ENCODE peak calls at places on chromosomes 1 and 21, in five cellular contexts. M, C, H, K and N are unnamed samples. For H3K36me3, the result is how much of the 10 kb centered on the place peaks cover.

GRCh38 chr21:35475768-35476167 is 426.7 kb upstream of the RUNX1 start:
- DNase-seq in M (no peak), C (no peak), H (no peak), K (no peak), N (no peak)

GRCh38 chr1:234929369-234929768 is 199.3 kb downstream of the TOMM20 start:
- DNase-seq in M (no peak), C (no peak), H (no peak), K (no peak), N (no peak)

GRCh38 chr1:197173571-197174482 is 27.4 kb upstream of the ASPM start:
- DNase-seq in M (no peak), C (no peak), H (peak), K (peak), N (no peak)

GRCh38 chr1:63915121-63915520 is 141.3 kb downstream of the ROR1 start:
- DNase-seq in M (no peak), C (no peak), H (no peak), K (no peak), N (no peak)

GRCh38 chr1:111888740-111889376 is 100.6 kb downstream of the KCND3 start:
- DNase-seq in M (no peak), C (no peak), H (no peak), K (no peak), N (no peak)

GRCh38 chr1:99557556-99558256 is 88.2 kb upstream of the PALMD start:
- DNase-seq in M (no peak), C (no peak), H (no peak), K (no peak), N (peak)

GRCh38 chr21:20425856-20426255 is 572.4 kb upstream of the NCAM2 start:
- DNase-seq in M (no peak), C (no peak), H (no peak), K (no peak), N (no peak)

GRCh38 chr1:91406773-91407389 is 2.2 kb upstream of the HFM1 start:
- DNase-seq in M (no peak), C (no peak), H (no peak), K (no peak), N (no peak)

GRCh38 chr1:37574834-37575479 is 18.2 kb downstream of the DNALI1 start:
- DNase-seq in M (no peak), C (no peak), H (no peak), K (no peak), N (peak)

GRCh38 chr1:110673805-110674336 is 869 bp downstream of the KCNA3 start:
- DNase-seq in M (no peak), C (peak), H (no peak), K (no peak), N (no peak)

GRCh38 chr21:44728716-44729115 is 17.3 kb upstream of the TSPEAR start:
- DNase-seq in M (no peak), C (no peak), H (no peak), K (no peak), N (no peak)

GRCh38 chr1:232150770-232151548 is 479.0 kb downstream of the SIPA1L2 start:
- DNase-seq in M (no peak), C (no peak), H (no peak), K (no peak), N (no peak)

GRCh38 chr1:38783659-38784229 is 75.8 kb downstream of the RRAGC start:
- DNase-seq in M (no peak), C (no peak), H (peak), K (no peak), N (no peak)

DNA sequence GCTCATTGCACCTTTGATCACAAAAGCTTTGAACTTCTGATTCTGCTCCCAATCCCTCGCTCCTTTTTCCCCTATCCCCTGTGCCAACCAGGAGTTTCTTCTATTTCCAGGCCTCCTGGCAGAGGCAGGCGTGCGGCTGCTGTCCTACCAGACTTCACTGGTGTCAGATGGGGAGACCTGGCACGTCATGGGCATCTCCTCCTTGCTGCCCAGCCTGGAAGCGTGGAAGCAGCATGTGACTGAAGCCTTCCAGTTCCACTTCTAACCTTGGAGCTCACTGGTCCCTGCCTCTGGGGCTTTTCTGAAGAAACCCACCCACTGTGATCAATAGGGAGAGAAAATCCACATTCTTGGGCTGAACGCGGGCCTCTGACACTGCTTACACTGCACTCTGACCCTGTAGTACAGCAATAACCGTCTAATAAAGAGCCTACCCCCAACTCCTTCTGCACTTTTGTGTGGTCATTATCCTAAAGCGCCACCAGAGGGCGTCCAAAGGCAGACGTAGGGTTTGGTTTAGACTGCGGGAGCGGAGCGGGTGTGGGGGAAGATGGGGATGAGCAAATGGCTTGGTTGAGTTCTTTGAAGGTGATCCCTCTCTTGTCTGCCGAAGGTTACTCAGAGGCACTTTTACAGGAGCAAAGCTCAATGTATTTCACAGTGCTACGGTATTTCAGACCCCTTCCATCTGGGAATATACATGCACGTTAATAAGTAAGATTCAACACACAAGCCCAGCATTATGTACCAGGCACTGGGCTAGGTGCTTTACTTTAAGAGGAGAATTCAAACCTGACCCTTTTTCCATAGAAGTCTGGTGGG is 24.7 kb downstream of the HMGCS2 start:
- DNase-seq in M (peak), C (peak), H (peak), K (peak), N (peak)
- H3K4me3 ChIP-seq in M (no peak), C (no peak), H (no peak), K (no peak), N (no peak)

DNA sequence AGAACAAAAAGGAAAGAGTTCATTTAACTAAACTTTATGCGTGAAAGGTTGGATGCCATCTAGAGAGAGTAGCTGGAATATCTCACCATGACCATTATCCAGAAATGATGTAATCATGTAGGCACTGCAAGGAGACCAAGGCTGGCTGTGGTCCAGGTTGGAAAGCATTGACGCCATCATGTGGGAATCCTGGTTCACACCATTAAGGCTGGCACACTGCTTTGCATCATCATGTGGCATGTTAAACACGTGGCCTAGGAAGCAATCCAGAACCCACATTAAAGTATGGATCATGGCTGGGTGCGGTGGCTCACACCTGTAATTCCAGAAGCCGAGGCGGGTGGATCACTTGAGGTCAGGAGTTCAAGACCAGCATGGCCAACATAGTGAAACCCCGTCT is 4.3 kb downstream of the ADAMTS1 start:
- DNase-seq in M (no peak), C (no peak), H (peak), K (no peak), N (no peak)
- H3K36me3 ChIP-seq in M (under half), C (under half), H (under half), K (under half), N (under half)

GRCh38 chr1:28792644-28793121 is 19.3 kb upstream of the OPRD1 start:
- DNase-seq in M (no peak), C (no peak), H (no peak), K (no peak), N (no peak)
- TF ChIP-seq CTCF in M (no peak), C (no peak), H (no peak), K (no peak), N (peak)

GRCh38 chr1:87800006-87800405 is 471.3 kb downstream of the LMO4 start:
- DNase-seq in M (no peak), C (no peak), H (no peak), K (no peak), N (no peak)

GRCh38 chr1:87804128-87804527 is 475.4 kb downstream of the LMO4 start:
- DNase-seq in M (no peak), C (no peak), H (no peak), K (no peak), N (no peak)

GRCh38 chr1:87806377-87807094 is 477.9 kb downstream of the LMO4 start:
- DNase-seq in M (no peak), C (no peak), H (peak), K (no peak), N (no peak)

GRCh38 chr1:87805661-87806376 is 477.1 kb downstream of the LMO4 start:
- DNase-seq in M (no peak), C (no peak), H (peak), K (no peak), N (peak)

DNA sequence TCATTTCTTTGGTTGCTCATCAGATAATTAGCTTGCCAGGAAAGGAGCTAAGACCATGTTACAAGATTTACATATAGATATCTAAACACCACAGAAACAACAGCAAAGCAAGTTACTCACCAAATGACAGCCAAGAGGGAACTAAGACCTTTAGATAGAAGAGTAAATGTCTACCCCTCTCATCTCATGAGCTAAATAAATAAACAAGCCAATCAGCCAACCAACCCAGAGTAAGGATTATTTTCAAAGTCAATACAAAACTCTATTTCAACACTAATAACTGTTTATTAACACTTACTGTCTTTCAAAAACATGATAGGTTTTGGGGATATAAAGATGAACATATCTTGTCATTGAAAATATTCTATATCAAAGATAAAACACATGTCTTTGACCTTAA is 474.7 kb downstream of the LMO4 start:
- DNase-seq in M (no peak), C (no peak), H (no peak), K (no peak), N (no peak)
- H3K4me3 ChIP-seq in M (no peak), C (no peak), H (no peak), K (no peak), N (no peak)

DNA sequence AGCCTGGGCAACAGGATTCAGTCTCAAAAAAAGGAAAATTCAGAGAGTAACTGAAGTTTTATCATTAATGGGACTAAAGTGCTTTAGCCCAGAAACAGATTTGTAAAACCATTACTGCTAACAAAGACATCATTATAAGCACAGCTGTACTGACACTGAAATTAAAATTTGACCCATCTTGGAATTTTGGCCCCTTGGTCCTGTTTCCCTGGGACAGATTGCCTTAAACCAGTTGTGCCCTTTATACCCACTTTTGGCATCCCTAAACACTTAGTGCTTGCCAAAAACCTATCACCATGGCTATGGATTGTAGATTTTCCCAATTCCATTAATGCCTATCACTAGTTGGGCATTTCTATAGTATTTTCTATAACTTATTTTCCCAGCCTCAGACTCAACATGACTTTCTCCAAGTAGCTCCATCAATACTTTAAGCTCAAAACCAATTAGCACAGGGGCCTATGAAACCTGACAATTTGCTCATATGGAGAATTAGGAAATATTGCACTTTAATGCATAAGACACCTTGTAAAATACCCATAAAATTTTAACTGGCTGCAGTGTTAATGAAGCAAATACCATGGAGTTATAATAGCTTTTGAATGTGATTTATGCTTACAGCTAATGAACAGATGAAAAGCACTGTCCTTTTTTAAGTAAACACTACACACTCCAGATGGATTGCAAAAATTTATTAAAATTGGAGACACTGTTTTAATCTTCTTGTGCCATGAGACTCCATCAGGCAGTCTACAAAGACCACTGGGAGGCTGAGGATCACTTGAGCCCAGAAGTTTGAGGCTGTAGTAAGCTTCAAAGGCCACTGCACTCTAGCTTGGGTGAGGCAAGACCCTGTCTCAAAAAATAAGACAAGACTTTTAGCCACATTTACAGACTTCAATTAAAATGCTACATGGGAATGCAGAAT is 4.3 kb downstream of the GAS5 start:
- DNase-seq in M (no peak), C (no peak), H (no peak), K (no peak), N (no peak)
- H3K36me3 ChIP-seq in M (under half), C (under half), H (under half), K (under half), N (under half)

GRCh38 chr1:40834968-40835545 is 27.1 kb downstream of the CITED4 start:
- DNase-seq in M (no peak), C (no peak), H (no peak), K (no peak), N (no peak)

GRCh38 chr1:40833979-40834378 is 28.2 kb downstream of the CITED4 start:
- DNase-seq in M (no peak), C (no peak), H (no peak), K (no peak), N (no peak)

GRCh38 chr1:40830419-40830943 is 31.7 kb downstream of the CITED4 start:
- DNase-seq in M (no peak), C (no peak), H (no peak), K (no peak), N (no peak)

GRCh38 chr1:40829631-40830245 is 32.4 kb downstream of the CITED4 start:
- DNase-seq in M (no peak), C (no peak), H (no peak), K (no peak), N (no peak)

DNA sequence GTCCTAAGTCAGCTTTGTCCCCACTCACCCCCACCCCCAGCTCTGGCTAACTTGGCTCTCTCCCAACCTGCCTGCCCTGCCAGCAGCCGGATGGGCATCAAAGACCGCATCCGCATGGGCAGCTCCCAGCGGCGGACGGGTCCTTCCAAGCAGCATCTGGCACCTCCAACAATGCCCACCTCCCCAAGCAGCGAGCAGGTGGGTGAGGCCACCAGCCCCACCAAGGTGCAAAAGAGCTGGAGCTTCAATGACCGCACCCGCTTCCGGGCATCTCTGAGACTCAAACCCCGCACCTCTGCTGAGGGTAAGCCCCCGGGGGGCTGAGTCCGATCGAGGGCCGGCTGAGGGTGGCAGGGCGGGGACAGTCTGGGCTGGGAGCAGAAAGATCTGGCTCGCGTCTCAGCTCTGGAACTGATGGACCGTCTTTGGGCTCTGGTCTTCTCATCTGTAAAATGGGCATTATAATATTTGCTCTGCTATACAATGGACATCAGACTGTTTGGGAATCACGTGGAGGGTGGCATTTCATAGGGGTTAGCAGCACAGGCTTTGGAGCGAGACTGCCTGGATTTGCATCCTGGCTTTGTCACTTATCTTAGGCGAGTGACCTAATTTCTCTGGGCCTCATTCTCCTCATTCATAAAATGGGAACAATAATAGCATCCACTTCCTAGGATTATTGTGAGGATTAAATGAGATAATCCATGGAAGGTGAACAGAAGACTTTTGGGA is 31.0 kb downstream of the CITED4 start:
- DNase-seq in M (no peak), C (no peak), H (no peak), K (no peak), N (no peak)
- TF ChIP-seq CTCF in M (no peak), C (no peak), H (no peak), K (no peak), N (no peak)

DNA sequence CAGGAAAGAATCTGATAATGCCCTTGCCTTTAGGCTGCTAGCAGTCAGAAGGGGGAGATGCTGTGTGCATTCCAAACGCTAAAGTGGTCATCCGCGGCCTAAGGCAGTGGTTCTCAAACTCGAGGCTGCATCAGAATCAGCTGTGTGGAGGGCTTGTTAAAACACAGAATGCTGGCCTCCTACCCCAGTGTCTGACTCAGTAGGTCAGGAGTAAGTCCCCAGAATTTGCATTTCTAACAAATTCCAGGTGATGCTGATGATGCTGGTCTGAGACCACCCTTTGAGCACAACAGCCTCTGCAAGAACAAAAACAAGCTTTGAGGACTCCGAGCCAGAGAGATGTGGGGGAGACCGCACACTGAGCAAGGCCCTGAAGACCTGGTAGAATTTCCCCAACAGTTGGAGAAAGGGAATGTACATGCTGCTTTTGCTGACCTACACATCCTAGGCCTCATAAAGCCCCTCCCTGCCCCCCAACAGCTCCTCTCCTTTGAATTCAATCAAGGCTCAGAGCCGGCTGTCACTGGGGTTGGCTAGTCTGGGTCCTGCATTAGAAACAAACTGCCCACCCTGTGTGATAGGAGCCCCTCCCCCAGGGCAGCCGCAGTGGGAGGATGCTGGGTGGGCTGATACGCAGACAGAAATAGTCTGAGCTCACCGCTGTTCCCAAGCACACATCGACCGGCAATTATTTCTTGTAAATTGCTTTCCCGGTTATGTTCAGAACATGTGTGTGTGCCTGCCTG is 27.1 kb downstream of the SHISAL2A start:
- DNase-seq in M (no peak), C (no peak), H (no peak), K (no peak), N (no peak)
- H3K4me3 ChIP-seq in M (no peak), C (no peak), H (no peak), K (no peak), N (no peak)

GRCh38 chr1:44649788-44650158 is 24.5 kb downstream of the TMEM53 start:
- DNase-seq in M (no peak), C (no peak), H (no peak), K (no peak), N (no peak)
- H3K36me3 ChIP-seq in M (under half), C (half or more), H (under half), K (under half), N (under half)

GRCh38 chr1:25694591-25695007 is 78.0 kb downstream of the MAN1C1 start:
- DNase-seq in M (no peak), C (no peak), H (peak), K (no peak), N (no peak)
- TF ChIP-seq CTCF in M (peak), C (no peak), H (no peak), K (no peak), N (peak)